ENCODE peak calls at places on chromosomes 1 and 21, in five cellular contexts. W is AG10803, C is foreskin fibroblast, J is fibroblast of mammary gland, B is heart left ventricle. X is an unnamed sample.

GRCh38 chr1:96090134-96090533 is 631.5 kb upstream of the PTBP2 start:
- DNase-seq in W (no peak), C (no peak), J (no peak), B (no peak), X (no peak)

GRCh38 chr1:25568090-25568833 is 24.9 kb downstream of the LDLRAP1 start:
- DNase-seq in W (peak; percentile 89), C (peak; percentile 72), J (peak; percentile 68), B (no peak), X (no peak)

GRCh38 chr1:228014235-228014930 is 7.6 kb downstream of the WNT3A start:
- DNase-seq in W (peak; percentile 17), C (no peak), J (peak; percentile 23), B (no peak), X (no peak)

GRCh38 chr1:243731974-243732373 is 118.1 kb downstream of the AKT3 start:
- DNase-seq in W (no peak), C (no peak), J (no peak), B (no peak), X (no peak)

GRCh38 chr1:169048043-169048442 is 58.4 kb upstream of the ATP1B1 start:
- DNase-seq in W (no peak), C (no peak), J (no peak), B (no peak), X (no peak)

GRCh38 chr1:48216276-48216675 is 6.2 kb upstream of the SLC5A9 start:
- DNase-seq in W (no peak), C (no peak), J (no peak), B (no peak), X (no peak)

GRCh38 chr1:192904438-192904895 is 95.6 kb downstream of the RGS2 start:
- DNase-seq in W (peak; percentile 68), C (peak; percentile 82), J (peak; percentile 98), B (no peak), X (no peak)

GRCh38 chr1:152162826-152163463 is 3.9 kb upstream of the RPTN start:
- DNase-seq in W (peak; percentile 97), C (peak; percentile 85), J (peak; percentile 96), B (no peak), X (peak; percentile 93)

GRCh38 chr21:9735421-9735961 is 785.9 kb upstream of the TPTE start:
- DNase-seq in W (no peak), C (no peak), J (no peak), B (no peak), X (no peak)

GRCh38 chr1:167713330-167714081 is 8.3 kb upstream of the MPZL1 start:
- DNase-seq in W (no peak), C (peak; percentile 48), J (no peak), B (no peak), X (no peak)

GRCh38 chr1:220487297-220487820 is 40.6 kb upstream of the MARK1 start:
- DNase-seq in W (peak; percentile 6), C (peak; percentile 70), J (peak; percentile 68), B (no peak), X (peak; percentile 76)

GRCh38 chr1:198024782-198025181 is 107.6 kb downstream of the LHX9 start:
- DNase-seq in W (no peak), C (peak; percentile 34), J (peak; percentile 33), B (no peak), X (no peak)

GRCh38 chr1:72282271-72282656 is at the start of gene NEGR1:
- DNase-seq in W (peak; percentile 78), C (peak; percentile 80), J (peak; percentile 69), B (peak; percentile 51), X (peak; percentile 22)

GRCh38 chr21:42627527-42628289 is 25.7 kb upstream of the PDE9A start:
- DNase-seq in W (no peak), C (no peak), J (no peak), B (peak; percentile 58), X (no peak)

GRCh38 chr1:160399544-160400283 is 650 bp upstream of the VANGL2 start:
- DNase-seq in W (no peak), C (no peak), J (no peak), B (no peak), X (no peak)

GRCh38 chr1:94193128-94193527 is 44.3 kb downstream of the ARHGAP29 start:
- DNase-seq in W (no peak), C (no peak), J (no peak), B (no peak), X (no peak)

GRCh38 chr21:39144191-39144590 is 39.1 kb downstream of the PSMG1 start:
- DNase-seq in W (no peak), C (no peak), J (peak; percentile 9), B (no peak), X (no peak)

GRCh38 chr1:58932820-58933598 is 149.2 kb upstream of the JUN start:
- DNase-seq in W (peak; percentile 92), C (peak; percentile 92), J (peak; percentile 83), B (no peak), X (peak; percentile 87)

GRCh38 chr1:22331618-22332017 is 120.0 kb upstream of the ZBTB40 start:
- DNase-seq in W (no peak), C (no peak), J (no peak), B (no peak), X (no peak)

GRCh38 chr1:188689542-188689941 is 1788.1 kb downstream of the BRINP3 start:
- DNase-seq in W (no peak), C (no peak), J (no peak), B (no peak), X (no peak)

GRCh38 chr21:37061926-37062591 is 10.8 kb downstream of the PIGP start:
- DNase-seq in W (peak; percentile 77), C (no peak), J (peak; percentile 92), B (no peak), X (no peak)

GRCh38 chr1:54940027-54940426 is 40.4 kb upstream of the TMEM61 start:
- DNase-seq in W (peak; percentile 64), C (peak; percentile 45), J (no peak), B (no peak), X (no peak)

GRCh38 chr1:19342077-19342775 is 30.1 kb downstream of the SLC66A1 start:
- DNase-seq in W (peak; percentile 59), C (peak; percentile 89), J (peak; percentile 86), B (no peak), X (no peak)

GRCh38 chr1:218804014-218804785 is 369.5 kb upstream of the LYPLAL1 start:
- DNase-seq in W (peak; percentile 6), C (peak; percentile 71), J (peak; percentile 45), B (no peak), X (no peak)

GRCh38 chr1:11682287-11682771 is 1.4 kb upstream of the MAD2L2 start:
- DNase-seq in W (no peak), C (no peak), J (no peak), B (no peak), X (no peak)

GRCh38 chr1:77744576-77744975 is 15.1 kb downstream of the USP33 start:
- DNase-seq in W (no peak), C (no peak), J (no peak), B (no peak), X (no peak)

GRCh38 chr1:50667272-50667671 is 244.0 kb upstream of the DMRTA2 start:
- DNase-seq in W (no peak), C (peak; percentile 21), J (no peak), B (no peak), X (no peak)

GRCh38 chr1:94247146-94248094 is 10.0 kb upstream of the ARHGAP29 start:
- DNase-seq in W (peak; percentile 57), C (peak; percentile 90), J (peak; percentile 58), B (peak; percentile 88), X (no peak)

GRCh38 chr1:246567258-246568235 is 1.3 kb downstream of the CNST start:
- DNase-seq in W (peak; percentile 94), C (peak; percentile 88), J (peak; percentile 81), B (no peak), X (no peak)

GRCh38 chr1:175129182-175129581 is 61.5 kb downstream of the TNN start:
- DNase-seq in W (peak; percentile 97), C (peak; percentile 31), J (peak; percentile 89), B (no peak), X (no peak)

GRCh38 chr1:117569956-117570355 is 35.9 kb upstream of the TENT5C start:
- DNase-seq in W (no peak), C (no peak), J (no peak), B (no peak), X (no peak)

GRCh38 chr1:5994713-5995621 is 2.7 kb upstream of the NPHP4 start:
- DNase-seq in W (no peak), C (no peak), J (no peak), B (no peak), X (no peak)

GRCh38 chr1:6491480-6491962 is at the start of gene PLEKHG5:
- DNase-seq in W (peak; percentile 45), C (peak; percentile 82), J (peak; percentile 68), B (no peak), X (no peak)

GRCh38 chr1:245895455-245895959 is 611.6 kb downstream of the SMYD3 start:
- DNase-seq in W (no peak), C (no peak), J (no peak), B (no peak), X (no peak)

GRCh38 chr1:92446546-92446945 is 40.2 kb downstream of the GFI1 start:
- DNase-seq in W (no peak), C (peak; percentile 19), J (peak; percentile 6), B (no peak), X (no peak)

GRCh38 chr1:226608699-226609505 is 60.3 kb downstream of the STUM start:
- DNase-seq in W (peak; percentile 53), C (peak; percentile 75), J (peak; percentile 71), B (peak; percentile 51), X (no peak)

GRCh38 chr1:3365519-3366158 is 88.8 kb upstream of the ARHGEF16 start:
- DNase-seq in W (no peak), C (peak; percentile 16), J (no peak), B (no peak), X (no peak)
- H3K4me3 ChIP-seq in W (no peak overlapping the region), C (no peak overlapping the region), J (no peak overlapping the region), B (no peak overlapping the region), X (no peak overlapping the region)

GRCh38 chr1:62849031-62849430 is 65.1 kb downstream of the ATG4C start:
- DNase-seq in W (no peak), C (no peak), J (no peak), B (no peak), X (no peak)
- TF ChIP-seq CTCF in W (no peak), C (no peak), J (peak; percentile 12), B (no peak), X (peak; percentile 45)

GRCh38 chr1:241701483-241702290 is 49.6 kb downstream of the WDR64 start:
- DNase-seq in W (peak; percentile 64), C (peak; percentile 59), J (peak; percentile 65), B (no peak), X (no peak)
- H3K4me3 ChIP-seq in W (no peak overlapping the region), C (no peak overlapping the region), J (no peak overlapping the region), B (no peak overlapping the region), X (no peak overlapping the region)

DNA sequence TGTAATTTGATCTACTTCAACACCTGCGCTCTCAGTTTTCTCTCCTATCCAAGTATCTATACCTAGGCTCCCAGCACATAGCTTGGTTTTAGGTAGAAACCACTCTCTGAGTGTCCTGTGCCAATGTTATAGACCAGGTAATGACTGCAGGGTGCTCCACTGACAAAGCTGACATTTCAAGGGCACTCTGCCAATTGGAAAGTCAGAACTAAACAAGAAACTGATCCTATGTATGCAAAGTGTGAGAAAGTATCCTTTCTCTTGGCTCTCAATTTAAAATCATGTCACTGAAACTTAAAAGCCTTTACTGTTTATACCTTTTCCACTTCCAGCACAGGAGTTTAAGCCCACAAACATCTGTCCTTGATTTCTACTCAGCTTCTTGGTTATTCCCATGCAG is 45.0 kb upstream of the AIM2 start:
- DNase-seq in W (no peak), C (no peak), J (no peak), B (no peak), X (no peak)
- TF ChIP-seq CTCF in W (no peak), C (no peak), J (no peak), B (no peak), X (no peak)

X was measured in epithelial cell of proximal tubule.